ENCODE peak calls at places on chromosome 11, in four cellular contexts. One of them, this sample, is unnamed.

GRCh38 chr11:75287579-75287978 is 47.0 kb downstream of the TPBGL start:
- DNase-seq in K562: no peak
- DNase-seq in GM12878: no peak
- DNase-seq in H1: no peak
- DNase-seq in this sample: no peak

GRCh38 chr11:69209936-69210659 is 54.4 kb downstream of the SMIM38 start:
- DNase-seq in H1: no peak
- DNase-seq in GM12878: peak; percentile 23
- DNase-seq in K562: peak; percentile 70
- DNase-seq in this sample: no peak

GRCh38 chr11:44324787-44325525 is 15.0 kb upstream of the ALX4 start:
- DNase-seq in GM12878: no peak
- DNase-seq in H1: no peak
- DNase-seq in K562: no peak
- DNase-seq in this sample: no peak

GRCh38 chr11:11865449-11865848 is 23.7 kb downstream of the USP47 start:
- DNase-seq in GM12878: no peak
- DNase-seq in K562: no peak
- DNase-seq in H1: no peak
- DNase-seq in this sample: no peak

GRCh38 chr11:79362358-79362757 is 78.5 kb downstream of the TENM4 start:
- DNase-seq in H1: no peak
- DNase-seq in K562: no peak
- DNase-seq in GM12878: no peak
- DNase-seq in this sample: no peak

GRCh38 chr11:64339754-64340408 is at the start of gene CCDC88B:
- DNase-seq in H1: no peak
- DNase-seq in K562: no peak
- DNase-seq in GM12878: no peak
- DNase-seq in this sample: no peak

GRCh38 chr11:77517753-77518152 is 43.9 kb upstream of the PAK1 start:
- DNase-seq in H1: no peak
- DNase-seq in K562: no peak
- DNase-seq in GM12878: no peak
- DNase-seq in this sample: no peak

GRCh38 chr11:45658292-45658991 is 7.0 kb downstream of the CHST1 start:
- DNase-seq in H1: peak; percentile 77
- DNase-seq in K562: no peak
- DNase-seq in GM12878: no peak
- DNase-seq in this sample: peak; percentile 45

GRCh38 chr11:100972046-100972445 is 157.6 kb downstream of the PGR start:
- DNase-seq in H1: no peak
- DNase-seq in K562: no peak
- DNase-seq in GM12878: no peak
- DNase-seq in this sample: peak; percentile 79

GRCh38 chr11:120801801-120802689 is 221.9 kb upstream of the TBCEL start:
- DNase-seq in H1: peak; percentile 91
- DNase-seq in GM12878: no peak
- DNase-seq in K562: peak; percentile 77
- DNase-seq in this sample: peak; percentile 50

GRCh38 chr11:47220401-47220821 is 5.6 kb downstream of the DDB2 start:
- DNase-seq in K562: peak; percentile 2
- DNase-seq in GM12878: no peak
- DNase-seq in H1: no peak
- DNase-seq in this sample: peak; percentile 82

GRCh38 chr11:117143390-117143789 is 697 bp upstream of the PAFAH1B2 start:
- DNase-seq in K562: peak; percentile 28
- DNase-seq in H1: no peak
- DNase-seq in GM12878: no peak
- DNase-seq in this sample: peak; percentile 59

DNA sequence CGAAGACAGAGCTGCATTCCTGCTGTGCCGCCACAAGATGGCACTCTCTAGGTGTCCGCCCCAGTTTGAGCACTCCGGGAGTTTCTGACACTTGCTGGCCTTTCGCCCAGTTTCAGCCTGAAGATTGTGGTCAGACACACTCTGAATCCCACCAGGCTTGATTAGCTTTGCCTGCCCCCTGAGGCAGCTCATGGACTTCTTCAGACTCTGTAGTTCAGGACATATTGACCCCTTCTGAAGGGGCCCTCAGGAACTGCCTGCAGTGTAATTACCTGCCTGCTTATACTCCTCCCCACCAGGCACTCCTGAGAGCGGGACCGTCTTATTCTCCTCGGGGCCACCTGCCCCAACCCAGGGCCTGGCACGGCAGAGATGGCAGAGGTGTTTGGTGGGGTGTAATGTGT is 46.2 kb downstream of the EIF3F start:
- DNase-seq in K562: peak; percentile 82
- DNase-seq in GM12878: no peak
- DNase-seq in H1: peak; percentile 88
- DNase-seq in this sample: peak; percentile 84
- TF ChIP-seq CEBPB in K562: no peak
- TF ChIP-seq CEBPB in GM12878: no peak
- TF ChIP-seq CEBPB in H1: no peak
- TF ChIP-seq CEBPB in this sample: no peak

GRCh38 chr11:129815596-129816461 is at the start of gene TMEM45B:
- DNase-seq in H1: peak; percentile 78
- DNase-seq in GM12878: no peak
- DNase-seq in K562: no peak
- DNase-seq in this sample: no peak
- TF ChIP-seq CHD1 in H1: no peak
- TF ChIP-seq CHD1 in GM12878: no peak
- TF ChIP-seq CHD1 in K562: no peak
- TF ChIP-seq CHD1 in this sample: no peak

DNA sequence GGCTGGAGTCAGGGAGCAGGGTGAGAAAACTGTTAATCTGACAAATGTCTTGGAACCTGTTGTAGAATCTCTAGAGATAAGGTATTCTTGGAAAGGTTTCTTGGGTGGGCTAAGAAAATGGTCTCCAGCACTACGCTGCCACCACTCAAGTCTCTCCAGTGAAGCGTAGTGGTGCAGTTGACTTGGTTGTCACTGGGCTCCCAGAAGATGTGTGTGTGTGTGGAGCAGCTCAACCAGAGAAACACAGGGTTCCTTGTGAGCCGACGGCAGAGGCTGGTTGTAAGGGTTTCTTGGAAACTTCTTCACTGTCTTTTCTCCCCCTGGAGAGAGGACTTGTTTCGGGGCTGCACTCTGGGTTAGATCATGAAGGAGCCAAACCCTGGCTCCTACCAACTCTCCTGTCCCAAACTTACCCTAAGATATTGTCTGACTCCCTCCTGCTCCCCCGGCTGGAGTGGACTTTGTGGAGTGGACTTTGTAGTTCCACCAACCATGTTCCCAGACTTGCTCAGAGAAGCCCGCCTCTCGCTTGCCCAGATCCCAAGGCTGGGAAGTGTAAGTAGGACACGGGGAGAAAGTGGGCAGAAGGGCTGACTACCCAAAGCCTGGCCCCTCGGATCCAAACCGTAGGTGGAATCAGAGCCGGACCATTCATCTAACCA is 1.1 kb downstream of the CXCR5 start:
- DNase-seq in GM12878: no peak
- DNase-seq in K562: no peak
- DNase-seq in H1: no peak
- DNase-seq in this sample: no peak
- TF ChIP-seq CEBPB in GM12878: no peak
- TF ChIP-seq CEBPB in K562: no peak
- TF ChIP-seq CEBPB in H1: no peak
- TF ChIP-seq CEBPB in this sample: no peak

GRCh38 chr11:112016765-112017356 is 8.3 kb upstream of the DLAT start:
- DNase-seq in K562: no peak
- DNase-seq in GM12878: no peak
- DNase-seq in H1: no peak
- DNase-seq in this sample: peak; percentile 50

GRCh38 chr11:112016088-112016764 is 9.0 kb upstream of the DLAT start:
- DNase-seq in K562: no peak
- DNase-seq in H1: no peak
- DNase-seq in GM12878: no peak
- DNase-seq in this sample: peak; percentile 24

GRCh38 chr11:112017538-112017937 is 7.7 kb upstream of the DLAT start:
- DNase-seq in GM12878: no peak
- DNase-seq in H1: no peak
- DNase-seq in K562: no peak
- DNase-seq in this sample: peak; percentile 78

GRCh38 chr11:112013501-112014164 is 11.6 kb upstream of the DLAT start:
- DNase-seq in GM12878: no peak
- DNase-seq in K562: no peak
- DNase-seq in H1: no peak
- DNase-seq in this sample: no peak

DNA sequence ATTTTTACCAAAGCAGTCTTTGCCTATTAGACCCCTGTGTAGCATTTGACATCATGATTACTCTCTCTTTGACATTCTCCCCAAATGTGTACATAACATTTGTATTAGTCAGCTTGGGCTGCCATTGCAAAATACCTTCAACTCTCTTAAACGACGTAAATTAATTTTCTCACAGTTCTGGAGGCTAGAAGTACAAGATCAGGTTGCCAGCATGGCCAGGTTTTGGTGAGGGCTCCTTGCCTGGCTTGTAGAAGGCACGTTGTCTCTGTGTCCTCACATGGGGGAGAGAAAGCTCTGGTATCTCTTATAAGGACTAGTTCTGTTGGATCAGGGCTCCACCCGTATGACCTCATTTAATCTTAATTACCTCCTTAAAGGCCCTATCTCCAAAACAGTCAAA is 12.3 kb upstream of the DLAT start:
- DNase-seq in H1: no peak
- DNase-seq in K562: peak; percentile 23
- DNase-seq in GM12878: no peak
- DNase-seq in this sample: peak; percentile 52
- TF ChIP-seq CHD1 in H1: no peak
- TF ChIP-seq CHD1 in K562: no peak
- TF ChIP-seq CHD1 in GM12878: no peak
- TF ChIP-seq CHD1 in this sample: no peak

DNA sequence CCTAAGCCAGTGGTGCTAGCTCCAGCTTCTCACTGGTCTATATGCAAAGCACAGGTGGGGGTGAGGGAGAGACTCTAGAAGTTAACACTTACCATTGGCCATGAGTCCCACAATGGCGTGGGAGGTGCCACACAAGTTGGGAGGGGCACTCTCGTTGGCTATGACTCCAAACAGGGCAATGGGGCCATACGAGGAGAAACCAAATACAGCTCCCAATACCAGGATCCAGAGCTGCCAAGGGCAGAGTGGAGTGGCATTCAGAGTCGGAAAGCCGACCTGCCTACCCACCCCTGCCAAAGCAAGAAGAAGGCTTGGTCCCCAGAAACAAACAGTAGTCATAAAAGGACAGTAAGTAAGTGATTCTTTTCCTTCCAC is 5.6 kb downstream of the SLC37A4 start:
- DNase-seq in GM12878: no peak
- DNase-seq in H1: no peak
- DNase-seq in K562: no peak
- DNase-seq in this sample: no peak
- TF ChIP-seq CEBPB in GM12878: no peak
- TF ChIP-seq CEBPB in H1: no peak
- TF ChIP-seq CEBPB in K562: no peak
- TF ChIP-seq CEBPB in this sample: no peak

GRCh38 chr11:134036484-134037092 is 32.3 kb upstream of the JAM3 start:
- DNase-seq in H1: no peak
- DNase-seq in K562: no peak
- DNase-seq in GM12878: no peak
- DNase-seq in this sample: no peak
- TF ChIP-seq CHD1 in H1: no peak
- TF ChIP-seq CHD1 in K562: no peak
- TF ChIP-seq CHD1 in GM12878: no peak
- TF ChIP-seq CHD1 in this sample: no peak

GRCh38 chr11:35786188-35786587 is 123.6 kb downstream of the TRIM44 start:
- DNase-seq in GM12878: no peak
- DNase-seq in K562: no peak
- DNase-seq in H1: no peak
- DNase-seq in this sample: peak; percentile 29
- TF ChIP-seq CEBPB in GM12878: no peak
- TF ChIP-seq CEBPB in K562: no peak
- TF ChIP-seq CEBPB in H1: no peak
- TF ChIP-seq CEBPB in this sample: peak; percentile 19

GRCh38 chr11:113404859-113405430 is 17.4 kb downstream of the ANKK1 start:
- DNase-seq in GM12878: no peak
- DNase-seq in H1: no peak
- DNase-seq in K562: no peak
- DNase-seq in this sample: no peak

GRCh38 chr11:113400631-113401230 is 13.2 kb downstream of the ANKK1 start:
- DNase-seq in K562: no peak
- DNase-seq in H1: no peak
- DNase-seq in GM12878: no peak
- DNase-seq in this sample: no peak

GRCh38 chr11:113398669-113399430 is 11.3 kb downstream of the ANKK1 start:
- DNase-seq in H1: no peak
- DNase-seq in GM12878: no peak
- DNase-seq in K562: no peak
- DNase-seq in this sample: no peak

GRCh38 chr11:113397821-113398220 is 10.2 kb downstream of the ANKK1 start:
- DNase-seq in H1: no peak
- DNase-seq in GM12878: no peak
- DNase-seq in K562: no peak
- DNase-seq in this sample: no peak

GRCh38 chr11:113401718-113402117 is 14.1 kb downstream of the ANKK1 start:
- DNase-seq in H1: no peak
- DNase-seq in GM12878: no peak
- DNase-seq in K562: no peak
- DNase-seq in this sample: no peak
- TF ChIP-seq CHD1 in H1: no peak
- TF ChIP-seq CHD1 in GM12878: no peak
- TF ChIP-seq CHD1 in K562: no peak
- TF ChIP-seq CHD1 in this sample: no peak

This sample was measured in IMR-90.